ENCODE peak calls at places on chromosome 3, in eight cellular contexts. B is effector memory CD4-positive, alpha-beta T cell; N is ACHN; I is NAMALWA; G is activated naive CD8-positive, alpha-beta T cell treated with anti-CD3 and anti-CD28 coated beads, Interleukin-2, amount 50 U/mL, for 24 hours; O is amniotic stem cell; U is GM20000; E is Calu3. T is an unnamed sample.

GRCh38 chr3:127256138-127256537 is 31.7 kb downstream of the PRR20G start:
- DNase-seq in I (no peak), E (no peak), N (no peak), B (no peak), O (no peak), U (no peak), G (no peak), T (no peak)

GRCh38 chr3:52099006-52099405 is 42.6 kb upstream of the DUSP7 start:
- DNase-seq in E (peak; percentile 32), N (no peak), O (no peak), B (no peak), I (no peak), U (no peak), G (no peak), T (peak; percentile 70)

GRCh38 chr3:126100688-126101301 is 16.9 kb upstream of the SLC41A3 start:
- DNase-seq in N (no peak), E (no peak), U (no peak), G (no peak), B (no peak), I (no peak), O (no peak), T (peak; percentile 99)

GRCh38 chr3:86890997-86891396 is 100.0 kb downstream of the VGLL3 start:
- DNase-seq in O (no peak), G (no peak), N (no peak), I (no peak), E (no peak), U (no peak), B (no peak), T (no peak)

GRCh38 chr3:65833761-65834505 is 204.8 kb downstream of the MAGI1 start:
- DNase-seq in N (peak; percentile 62), B (no peak), I (no peak), O (peak; percentile 13), U (no peak), G (no peak), E (no peak), T (peak; percentile 67)

GRCh38 chr3:3906171-3906570 is 106.9 kb downstream of the LRRN1 start:
- DNase-seq in I (no peak), U (no peak), N (no peak), E (no peak), B (no peak), O (no peak), G (no peak), T (no peak)

GRCh38 chr3:172317984-172318383 is 130.3 kb downstream of the GHSR start:
- DNase-seq in N (peak; percentile 52), G (no peak), E (peak; percentile 61), O (peak; percentile 75), B (no peak), I (no peak), U (peak; percentile 29), T (peak; percentile 99)

GRCh38 chr3:117322866-117323265 is 613.3 kb downstream of the TUSC7 start:
- DNase-seq in I (peak; percentile 9), U (no peak), G (no peak), N (no peak), E (no peak), O (no peak), B (no peak), T (peak; percentile 8)

GRCh38 chr3:184481924-184482671 is 79.5 kb upstream of the EPHB3 start:
- DNase-seq in U (no peak), N (no peak), E (no peak), O (no peak), I (no peak), B (no peak), G (no peak), T (no peak)

GRCh38 chr3:143576568-143577270 is 271.5 kb downstream of the SLC9A9 start:
- DNase-seq in N (no peak), I (no peak), U (no peak), G (no peak), O (no peak), B (no peak), E (no peak), T (no peak)

GRCh38 chr3:53773586-53774368 is 72.4 kb downstream of the CHDH start:
- DNase-seq in I (no peak), U (peak; percentile 58), N (no peak), E (no peak), G (no peak), B (no peak), O (peak; percentile 56), T (peak; percentile 4)

GRCh38 chr3:160099855-160100254 is 111.2 kb downstream of the IL12A start:
- DNase-seq in G (no peak), U (peak; percentile 66), O (no peak), B (no peak), I (peak; percentile 4), E (no peak), N (no peak), T (no peak)

GRCh38 chr3:194100856-194101390 is 35.0 kb upstream of the HES1 start:
- DNase-seq in O (no peak), U (peak; percentile 86), G (no peak), N (no peak), E (no peak), I (no peak), B (no peak), T (no peak)

GRCh38 chr3:14467723-14468620 is 65.6 kb downstream of the SLC6A6 start:
- DNase-seq in N (peak; percentile 23), O (peak; percentile 10), E (peak; percentile 50), I (peak; percentile 60), G (peak; percentile 44), U (peak; percentile 80), B (peak; percentile 12), T (peak; percentile 33)

GRCh38 chr3:71089271-71089670 is 494.3 kb downstream of the FOXP1 start:
- DNase-seq in N (no peak), O (no peak), U (no peak), I (no peak), G (no peak), E (no peak), B (no peak), T (peak; percentile 9)

GRCh38 chr3:126607214-126607908 is 47.6 kb downstream of the TXNRD3 start:
- DNase-seq in N (peak; percentile 29), O (no peak), I (no peak), G (no peak), B (no peak), E (no peak), U (peak; percentile 5), T (peak; percentile 69)

GRCh38 chr3:184632551-184632950 is 71.0 kb downstream of the EPHB3 start:
- DNase-seq in I (no peak), U (no peak), B (no peak), G (no peak), E (peak; percentile 41), O (no peak), N (no peak), T (no peak)

GRCh38 chr3:177358968-177359600 is 161.8 kb upstream of the TBL1XR1 start:
- DNase-seq in I (peak; percentile 85), E (peak; percentile 57), O (no peak), G (peak; percentile 53), N (peak; percentile 55), B (peak; percentile 19), U (peak; percentile 45), T (peak; percentile 65)

GRCh38 chr3:8966820-8967348 is 3.6 kb upstream of the RAD18 start:
- DNase-seq in N (no peak), E (no peak), O (no peak), U (no peak), G (no peak), I (no peak), B (no peak), T (no peak)

GRCh38 chr3:19526071-19526470 is 377.8 kb downstream of the KCNH8 start:
- DNase-seq in E (no peak), U (no peak), I (no peak), G (no peak), B (no peak), N (no peak), O (no peak), T (no peak)

GRCh38 chr3:194384156-194384555 is 14.6 kb upstream of the LRRC15 start:
- DNase-seq in N (no peak), O (no peak), E (no peak), G (no peak), B (no peak), U (no peak), I (no peak), T (no peak)

GRCh38 chr3:194326192-194327029 is 24.7 kb downstream of the CPN2 start:
- DNase-seq in E (no peak), O (no peak), B (no peak), N (peak; percentile 29), G (no peak), I (peak; percentile 35), U (no peak), T (peak; percentile 51)

GRCh38 chr3:36943601-36944000 is 1.3 kb downstream of the TRANK1 start:
- DNase-seq in O (no peak), B (no peak), G (no peak), N (no peak), U (no peak), I (no peak), E (no peak), T (no peak)

GRCh38 chr3:156240642-156241041 is 120.3 kb downstream of the KCNAB1 start:
- DNase-seq in E (no peak), O (no peak), N (no peak), G (no peak), I (no peak), U (no peak), B (no peak), T (no peak)

GRCh38 chr3:195582947-195583346 is 793 bp downstream of the APOD start:
- DNase-seq in U (no peak), N (peak; percentile 1), O (no peak), B (no peak), I (no peak), G (no peak), E (peak; percentile 79), T (no peak)

GRCh38 chr3:138434276-138434874 is at the start of gene ESYT3:
- DNase-seq in O (peak; percentile 17), E (peak; percentile 96), U (peak; percentile 60), N (peak; percentile 38), G (peak; percentile 69), I (no peak), B (no peak), T (peak; percentile 73)

GRCh38 chr3:9727041-9727595 is 4.4 kb upstream of the BRPF1 start:
- DNase-seq in E (peak; percentile 15), O (no peak), G (peak; percentile 55), N (peak; percentile 40), B (peak; percentile 16), U (no peak), I (peak; percentile 84), T (no peak)

GRCh38 chr3:194396897-194397756 is 1.9 kb downstream of the GP5 start:
- DNase-seq in U (peak; percentile 64), O (no peak), E (no peak), G (peak; percentile 38), I (no peak), N (no peak), B (no peak), T (no peak)

GRCh38 chr3:57043518-57043917 is 16.9 kb upstream of the SPATA12 start:
- DNase-seq in O (no peak), G (no peak), U (no peak), I (no peak), B (no peak), E (no peak), N (peak; percentile 36), T (no peak)

GRCh38 chr3:175426805-175427204 is 567.7 kb downstream of the NAALADL2 start:
- DNase-seq in E (no peak), B (no peak), O (no peak), I (no peak), U (no peak), G (no peak), N (no peak), T (peak; percentile 82)

GRCh38 chr3:164416491-164417222 is 661.6 kb downstream of the SI start:
- DNase-seq in E (no peak), O (no peak), G (no peak), B (no peak), N (no peak), I (no peak), U (no peak), T (peak; percentile 3)

GRCh38 chr3:138180375-138181029 is 5.8 kb upstream of the DBR1 start:
- DNase-seq in N (peak; percentile 45), U (peak; percentile 34), E (peak; percentile 51), B (no peak), G (no peak), O (no peak), I (peak; percentile 73), T (peak; percentile 64)

GRCh38 chr3:141104151-141104741 is 53.1 kb downstream of the SPSB4 start:
- DNase-seq in E (no peak), G (no peak), U (no peak), O (no peak), I (no peak), B (no peak), N (no peak), T (no peak)

GRCh38 chr3:129413687-129414506 is 14.5 kb downstream of the EFCAB12 start:
- DNase-seq in B (no peak), N (peak; percentile 84), O (peak; percentile 69), G (no peak), E (peak; percentile 66), U (peak; percentile 62), I (peak; percentile 28), T (peak; percentile 96)